ENCODE peak calls at places on chromosomes 16 and 17, in eight cellular contexts. B is HFFc6; E is choroid plexus epithelial cell; Z is lower leg skin; I is neural crest cell; U is CD4-positive, alpha-beta T cell; Y is PC-9; R is adrenal gland. T is an unnamed sample.

GRCh38 chr16:67844441-67844840 is 2.3 kb upstream of the NUTF2 start:
- DNase-seq in B (peak), E (peak), Z (no peak), I (no peak), U (no peak), Y (no peak), R (no peak), T (no peak)

GRCh38 chr17:18182978-18183333 is 672 bp upstream of the ALKBH5 start:
- DNase-seq in B (peak), E (no peak), Z (peak), I (peak), U (peak), Y (peak), R (peak), T (peak)

GRCh38 chr16:84284168-84284722 is 10.4 kb upstream of the WFDC1 start:
- DNase-seq in B (no peak), E (no peak), Z (peak), I (peak), U (no peak), Y (no peak), R (peak), T (no peak)

GRCh38 chr16:72786606-72787005 is 261.3 kb downstream of the ZFHX3 start:
- DNase-seq in B (no peak), E (no peak), Z (no peak), I (no peak), U (no peak), Y (no peak), R (no peak), T (no peak)

GRCh38 chr17:12967962-12968361 is 49.9 kb downstream of the ELAC2 start:
- DNase-seq in B (no peak), E (no peak), Z (no peak), I (no peak), U (no peak), Y (no peak), R (no peak), T (no peak)

GRCh38 chr16:67770371-67770991 is 35.9 kb downstream of the RANBP10 start:
- DNase-seq in B (no peak), E (peak), Z (no peak), I (no peak), U (no peak), Y (no peak), R (peak), T (no peak)

GRCh38 chr17:82567286-82567685 is 47.8 kb downstream of the FOXK2 start:
- DNase-seq in B (no peak), E (no peak), Z (no peak), I (no peak), U (no peak), Y (no peak), R (no peak), T (no peak)

GRCh38 chr16:30834130-30834740 is 47.2 kb upstream of the ZNF629 start:
- DNase-seq in B (no peak), E (no peak), Z (no peak), I (no peak), U (no peak), Y (no peak), R (no peak), T (no peak)

GRCh38 chr16:85202631-85203461 is 90.6 kb upstream of the CIBAR2 start:
- DNase-seq in B (peak), E (peak), Z (peak), I (peak), U (no peak), Y (no peak), R (peak), T (peak)

GRCh38 chr17:36578671-36579070 is 13.0 kb upstream of the DHRS11 start:
- DNase-seq in B (no peak), E (peak), Z (no peak), I (no peak), U (no peak), Y (no peak), R (no peak), T (no peak)

GRCh38 chr16:7650446-7650845 is 317.8 kb downstream of the RBFOX1 start:
- DNase-seq in B (no peak), E (no peak), Z (no peak), I (no peak), U (no peak), Y (no peak), R (no peak), T (no peak)

GRCh38 chr16:74107795-74108610 is 188.6 kb upstream of the PSMD7 start:
- DNase-seq in B (no peak), E (peak), Z (peak), I (peak), U (no peak), Y (peak), R (peak), T (no peak)

GRCh38 chr16:27318399-27319256 is 4.9 kb downstream of the IL4R start:
- DNase-seq in B (no peak), E (peak), Z (no peak), I (no peak), U (peak), Y (peak), R (peak), T (no peak)

GRCh38 chr17:38560503-38561318 is 45.0 kb downstream of the SRCIN1 start:
- DNase-seq in B (no peak), E (peak), Z (no peak), I (no peak), U (no peak), Y (no peak), R (no peak), T (no peak)

GRCh38 chr17:38562215-38562569 is 43.6 kb downstream of the SRCIN1 start:
- DNase-seq in B (no peak), E (no peak), Z (no peak), I (no peak), U (no peak), Y (no peak), R (no peak), T (no peak)

GRCh38 chr17:38559880-38560230 is 45.9 kb downstream of the SRCIN1 start:
- DNase-seq in B (no peak), E (no peak), Z (no peak), I (no peak), U (no peak), Y (no peak), R (no peak), T (no peak)

GRCh38 chr17:38562903-38563302 is 42.8 kb downstream of the SRCIN1 start:
- DNase-seq in B (no peak), E (no peak), Z (no peak), I (no peak), U (no peak), Y (no peak), R (no peak), T (no peak)

GRCh38 chr17:38561416-38562214 is 44.1 kb downstream of the SRCIN1 start:
- DNase-seq in B (no peak), E (no peak), Z (no peak), I (peak), U (no peak), Y (no peak), R (no peak), T (no peak)
- TF ChIP-seq CTCF in B (no peak), E (no peak), Z (no peak), I (peak), U (no peak), Y (no peak), R (no peak), T (no peak)

DNA sequence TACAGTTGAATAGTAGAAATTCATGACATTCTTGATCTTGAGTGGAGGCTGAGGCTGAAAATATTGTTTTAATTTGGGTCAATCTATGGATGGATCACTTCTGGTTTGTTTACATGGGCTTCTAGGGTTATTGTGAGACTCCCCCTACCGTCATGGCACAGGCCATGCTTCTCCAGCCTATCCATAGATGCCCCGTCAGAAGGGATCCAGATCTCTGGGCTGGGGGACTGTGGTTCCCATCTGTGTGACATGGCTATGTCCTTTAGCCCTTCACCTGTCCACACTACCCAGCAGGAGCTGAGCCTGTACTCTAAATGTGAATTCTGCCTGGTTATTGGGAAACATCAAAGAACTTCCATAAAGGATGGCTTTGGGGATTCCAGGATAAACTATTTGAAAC is 160.4 kb downstream of the ABCC12 start:
- DNase-seq in B (no peak), E (no peak), Z (no peak), I (no peak), U (no peak), Y (no peak), R (no peak), T (no peak)
- TF ChIP-seq CTCF in B (peak), E (peak), Z (no peak), I (no peak), U (no peak), Y (no peak), R (no peak), T (no peak)

DNA sequence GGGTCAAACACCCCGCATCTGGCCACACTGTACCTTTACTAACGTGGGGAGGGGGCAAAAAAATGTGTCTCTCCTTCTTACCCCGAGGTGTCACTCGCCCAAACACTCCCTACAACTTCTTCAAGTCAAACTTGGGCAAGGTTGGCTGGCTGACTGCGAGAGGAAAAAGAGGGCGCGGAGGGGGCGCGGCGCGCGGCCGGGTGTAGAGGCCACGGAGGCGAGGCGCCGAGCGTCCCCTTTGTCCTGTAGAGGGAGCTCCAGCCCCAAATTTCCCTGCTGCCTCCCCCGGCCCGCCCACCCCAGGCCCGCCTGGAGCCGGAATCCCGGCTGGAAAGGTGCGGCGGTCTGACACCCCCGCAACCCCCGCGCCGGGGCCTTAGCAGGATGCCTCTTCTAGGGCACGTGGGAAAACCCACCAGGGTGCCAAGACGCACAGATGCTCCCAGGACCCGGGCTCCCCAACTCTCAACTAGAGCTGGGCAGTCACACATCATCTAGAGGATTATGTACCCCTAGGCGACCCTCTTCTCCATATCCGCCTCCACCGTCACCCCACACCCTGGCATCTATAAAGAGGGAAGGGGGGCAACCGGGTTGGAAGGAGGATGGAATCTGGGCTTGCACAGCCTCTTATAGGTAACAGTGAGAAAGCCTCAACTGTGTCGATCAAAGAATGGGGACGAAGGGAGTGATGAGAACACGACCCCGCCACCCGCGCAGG is 4.2 kb downstream of the IRX3 start:
- DNase-seq in B (no peak), E (peak), Z (no peak), I (peak), U (no peak), Y (no peak), R (peak), T (no peak)
- TF ChIP-seq CTCF in B (peak), E (peak), Z (no peak), I (peak), U (no peak), Y (peak), R (peak), T (peak)

GRCh38 chr17:28846231-28846630 is 3.6 kb upstream of the FAM222B start:
- DNase-seq in B (no peak), E (no peak), Z (no peak), I (no peak), U (no peak), Y (peak), R (no peak), T (no peak)

GRCh38 chr17:28853295-28853694 is 1.5 kb upstream of the ERAL1 start:
- DNase-seq in B (no peak), E (no peak), Z (no peak), I (no peak), U (no peak), Y (no peak), R (no peak), T (no peak)

GRCh38 chr17:28854457-28855382 is at the start of gene ERAL1:
- DNase-seq in B (peak), E (peak), Z (peak), I (peak), U (peak), Y (peak), R (peak), T (peak)

GRCh38 chr17:28843810-28844137 is 1.2 kb upstream of the FAM222B start:
- DNase-seq in B (no peak), E (no peak), Z (no peak), I (no peak), U (no peak), Y (no peak), R (no peak), T (no peak)

GRCh38 chr17:28849281-28849680 is 5.5 kb upstream of the ERAL1 start:
- DNase-seq in B (peak), E (peak), Z (no peak), I (no peak), U (no peak), Y (no peak), R (no peak), T (no peak)
- TF ChIP-seq CTCF in B (no peak), E (peak), Z (no peak), I (no peak), U (no peak), Y (no peak), R (no peak), T (no peak)

DNA sequence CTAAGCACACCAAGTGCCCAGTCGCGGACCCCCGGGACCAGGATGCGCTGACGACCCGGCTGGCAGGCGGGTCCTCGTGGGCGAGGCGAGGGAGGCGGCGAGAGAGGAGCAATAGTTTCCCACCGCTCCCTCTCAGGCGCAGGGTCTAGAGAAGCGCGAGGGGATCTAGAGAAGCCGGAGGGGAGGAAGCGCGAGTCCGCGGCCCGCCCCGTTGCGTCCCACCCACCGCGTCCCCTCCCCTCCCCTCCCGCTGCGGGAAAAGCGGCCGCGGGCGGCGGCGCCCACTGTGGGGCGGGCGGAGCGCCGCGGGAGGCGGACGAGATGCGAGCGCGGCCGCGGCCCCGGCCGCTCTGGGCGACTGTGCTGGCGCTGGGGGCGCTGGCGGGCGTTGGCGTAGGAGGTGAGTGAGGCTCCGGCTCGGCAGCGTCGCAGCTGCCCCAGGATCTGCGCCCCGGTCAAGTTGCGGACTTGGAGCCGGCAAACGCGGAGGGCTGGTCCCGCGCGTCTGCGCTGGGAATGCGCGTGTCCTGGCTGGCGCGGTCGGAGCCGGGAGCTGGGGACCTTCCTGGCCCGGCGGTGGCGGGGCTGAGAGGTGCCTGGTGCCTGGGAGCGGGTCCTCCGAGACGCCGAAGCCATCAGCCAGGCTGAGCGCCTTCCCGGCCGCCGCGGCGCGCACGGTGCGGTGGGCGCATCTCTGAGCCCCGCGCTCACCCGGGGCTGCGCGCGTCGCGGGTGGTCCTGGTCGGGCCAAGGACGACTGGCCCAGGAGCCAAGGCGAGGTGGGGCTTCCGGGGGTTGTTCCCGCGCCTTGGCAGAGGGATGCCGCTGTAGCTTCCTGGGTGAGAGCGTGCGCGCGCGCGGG is at the start of gene ITGB3:
- DNase-seq in B (peak), E (peak), Z (no peak), I (peak), U (peak), Y (peak), R (peak), T (no peak)
- TF ChIP-seq CTCF in B (peak), E (peak), Z (no peak), I (peak), U (no peak), Y (peak), R (peak), T (peak)

GRCh38 chr17:19392303-19392702 is 5.3 kb upstream of the MFAP4 start:
- DNase-seq in B (no peak), E (no peak), Z (no peak), I (no peak), U (no peak), Y (no peak), R (peak), T (no peak)

GRCh38 chr17:19399750-19400450 is 11.1 kb upstream of the RNF112 start:
- DNase-seq in B (no peak), E (no peak), Z (no peak), I (no peak), U (no peak), Y (no peak), R (no peak), T (no peak)

GRCh38 chr17:19398301-19399181 is 11.6 kb upstream of the MFAP4 start:
- DNase-seq in B (no peak), E (peak), Z (peak), I (no peak), U (no peak), Y (peak), R (peak), T (no peak)

GRCh38 chr17:19401321-19402010 is 9.6 kb upstream of the RNF112 start:
- DNase-seq in B (no peak), E (no peak), Z (no peak), I (no peak), U (no peak), Y (no peak), R (no peak), T (no peak)

DNA sequence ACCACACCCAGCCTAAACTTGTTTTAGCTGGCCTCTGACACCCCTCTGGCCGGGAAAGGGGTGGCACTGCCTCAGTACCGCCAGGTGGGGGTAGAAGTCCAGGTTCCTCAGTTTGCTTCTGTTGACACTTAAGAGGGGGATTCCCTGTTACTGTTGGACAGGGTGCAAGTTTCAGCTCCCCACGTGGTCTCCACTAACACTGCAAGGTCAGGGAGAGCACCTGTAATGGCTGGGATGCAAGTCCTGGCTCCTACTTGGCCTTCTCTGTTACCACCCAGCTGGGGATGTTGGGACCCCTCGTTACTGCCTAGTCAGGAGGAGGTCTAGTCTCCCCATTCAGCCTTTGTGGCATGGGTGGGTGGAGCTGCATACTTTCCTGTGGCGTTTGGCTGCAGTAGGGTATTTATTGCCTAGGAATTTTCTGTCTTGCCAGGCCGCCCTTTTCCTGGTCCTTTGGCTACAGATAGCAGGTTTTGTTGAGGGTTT is 10.6 kb upstream of the MFAP4 start:
- DNase-seq in B (no peak), E (no peak), Z (no peak), I (no peak), U (no peak), Y (no peak), R (no peak), T (no peak)
- TF ChIP-seq CTCF in B (peak), E (peak), Z (no peak), I (no peak), U (no peak), Y (no peak), R (no peak), T (no peak)

GRCh38 chr17:147796-148740 is 10.7 kb downstream of the SCGB1C2 start:
- DNase-seq in B (no peak), E (no peak), Z (no peak), I (no peak), U (no peak), Y (no peak), R (peak), T (no peak)

GRCh38 chr17:151004-151403 is 13.6 kb downstream of the SCGB1C2 start:
- DNase-seq in B (no peak), E (no peak), Z (no peak), I (no peak), U (no peak), Y (no peak), R (peak), T (no peak)

GRCh38 chr17:149897-150575 is 12.7 kb downstream of the SCGB1C2 start:
- DNase-seq in B (no peak), E (no peak), Z (no peak), I (no peak), U (no peak), Y (no peak), R (peak), T (no peak)

GRCh38 chr17:148757-149156 is 11.4 kb downstream of the SCGB1C2 start:
- DNase-seq in B (no peak), E (no peak), Z (no peak), I (no peak), U (no peak), Y (no peak), R (peak), T (no peak)

GRCh38 chr17:149231-149630 is 11.9 kb downstream of the SCGB1C2 start:
- DNase-seq in B (no peak), E (no peak), Z (no peak), I (no peak), U (no peak), Y (no peak), R (peak), T (no peak)
- TF ChIP-seq CTCF in B (no peak), E (peak), Z (no peak), I (no peak), U (no peak), Y (no peak), R (no peak), T (no peak)

T was measured in AG09319.